ENCODE peak calls at places on chromosomes 4 and X, in six cellular contexts. R is A549, Y is K562, N is H1, M is esophagus muscularis mucosa, D is tibial nerve. L is an unnamed sample.

GRCh38 chr4:87680271-87680670 is 30.2 kb downstream of the DMP1 start:
- DNase-seq in Y (no peak), R (no peak), D (no peak), M (no peak), N (no peak), L (no peak)

GRCh38 chrX:104254442-104255115 is at the start of gene ESX1:
- DNase-seq in Y (no peak), M (no peak), N (peak; percentile 50), D (no peak), R (peak; percentile 33), L (no peak)

GRCh38 chr4:4427478-4427870 is 40.6 kb downstream of the NSG1 start:
- DNase-seq in M (no peak), Y (no peak), D (no peak), N (no peak), R (no peak), L (no peak)

GRCh38 chr4:84099591-84099990 is 399.5 kb downstream of the NKX6-1 start:
- DNase-seq in N (no peak), D (no peak), M (no peak), Y (no peak), R (no peak), L (no peak)

GRCh38 chrX:150692837-150693781 is at the start of gene MTMR1:
- DNase-seq in R (no peak), N (no peak), D (no peak), Y (peak; percentile 79), M (no peak), L (peak; percentile 35)

GRCh38 chr4:73127839-73128448 is 58.4 kb upstream of the COX18 start:
- DNase-seq in R (peak; percentile 29), N (no peak), D (no peak), Y (no peak), M (no peak), L (no peak)

GRCh38 chr4:66606908-66607307 is 936.6 kb upstream of the EPHA5 start:
- DNase-seq in D (no peak), M (no peak), Y (no peak), N (no peak), R (no peak), L (no peak)

GRCh38 chrX:22689290-22689689 is 310.5 kb upstream of the DDX53 start:
- DNase-seq in D (no peak), Y (no peak), R (no peak), M (no peak), N (no peak), L (no peak)

GRCh38 chr4:16418814-16419213 is 192.5 kb upstream of the TAPT1 start:
- DNase-seq in Y (no peak), N (no peak), R (peak; percentile 12), M (no peak), D (no peak), L (no peak)

GRCh38 chr4:155954118-155954503 is 445 bp upstream of the CTSO start:
- DNase-seq in R (no peak), M (no peak), D (no peak), Y (no peak), N (no peak), L (peak; percentile 27)

GRCh38 chr4:1177274-1178141 is 5.1 kb upstream of the SPON2 start:
- DNase-seq in D (no peak), M (no peak), N (no peak), R (no peak), Y (no peak), L (no peak)

GRCh38 chr4:188841523-188841922 is 702.3 kb downstream of the TRIML1 start:
- DNase-seq in Y (no peak), D (no peak), M (no peak), N (no peak), R (no peak), L (no peak)

GRCh38 chrX:20641954-20642353 is 375.2 kb upstream of the RPS6KA3 start:
- DNase-seq in R (no peak), M (no peak), D (no peak), Y (no peak), N (no peak), L (no peak)

GRCh38 chrX:120302434-120302833 is 8.8 kb downstream of the TMEM255A start:
- DNase-seq in N (no peak), M (no peak), D (no peak), R (no peak), Y (no peak), L (no peak)

GRCh38 chr4:8393593-8394038 is 46.9 kb downstream of the ACOX3 start:
- DNase-seq in D (peak; percentile 67), Y (no peak), N (no peak), M (peak; percentile 93), R (peak; percentile 56), L (peak; percentile 76)

GRCh38 chr4:93480452-93480851 is 348.1 kb upstream of the ATOH1 start:
- DNase-seq in M (no peak), N (no peak), Y (no peak), R (no peak), D (no peak), L (no peak)

GRCh38 chrX:101347859-101348451 is 587 bp downstream of the TIMM8A start:
- DNase-seq in N (no peak), M (no peak), Y (peak; percentile 61), R (peak; percentile 5), D (no peak), L (no peak)

GRCh38 chr4:46389301-46389761 is 597 bp downstream of the GABRA2 start:
- DNase-seq in M (no peak), N (peak; percentile 56), Y (no peak), R (no peak), D (no peak), L (no peak)

GRCh38 chr4:170001688-170002267 is 24.4 kb downstream of the MFAP3L start:
- DNase-seq in R (no peak), M (no peak), D (no peak), N (no peak), Y (no peak), L (no peak)

GRCh38 chr4:153291562-153291961 is 52.9 kb upstream of the MND1 start:
- DNase-seq in M (peak; percentile 24), Y (no peak), N (no peak), R (no peak), D (no peak), L (no peak)

GRCh38 chrX:110346681-110347080 is 12.0 kb upstream of the RTL9 start:
- DNase-seq in R (no peak), M (no peak), D (no peak), Y (no peak), N (peak; percentile 43), L (peak; percentile 61)

GRCh38 chrX:137742846-137743245 is 176.9 kb downstream of the ZIC3 start:
- DNase-seq in M (no peak), D (no peak), R (no peak), Y (no peak), N (no peak), L (no peak)

GRCh38 chrX:68894513-68895338 is 65.9 kb downstream of the EFNB1 start:
- DNase-seq in M (no peak), Y (no peak), R (no peak), D (peak; percentile 37), N (no peak), L (peak; percentile 44)
- H3K4me3 ChIP-seq in M (peak overlapping the region; percentile 31), Y (no peak overlapping the region), R (no peak overlapping the region), D (no peak overlapping the region), N (peak overlapping the region; percentile 3), L (peak overlapping the region; percentile 14)

GRCh38 chr4:114277690-114278089 is 298.2 kb upstream of the ARSJ start:
- DNase-seq in M (no peak), D (no peak), R (no peak), N (no peak), Y (no peak), L (no peak)

GRCh38 chr4:114279066-114279465 is 299.6 kb upstream of the ARSJ start:
- DNase-seq in N (no peak), D (no peak), R (no peak), M (no peak), Y (no peak), L (no peak)

GRCh38 chr4:114282937-114283336 is 303.5 kb upstream of the ARSJ start:
- DNase-seq in N (no peak), D (no peak), R (no peak), Y (no peak), M (no peak), L (no peak)

GRCh38 chr4:114284629-114285028 is 305.2 kb upstream of the ARSJ start:
- DNase-seq in Y (no peak), D (no peak), R (no peak), M (no peak), N (no peak), L (no peak)

GRCh38 chr4:114281561-114281960 is 302.1 kb upstream of the ARSJ start:
- DNase-seq in D (no peak), Y (no peak), N (no peak), M (no peak), R (no peak), L (no peak)
- TF ChIP-seq EP300 in D (no peak), Y (no peak), N (no peak), M (no peak), R (no peak), L (no peak)

GRCh38 chr4:186260117-186260503 is 5.9 kb upstream of the F11 start:
- DNase-seq in Y (no peak), N (no peak), D (no peak), M (no peak), R (no peak), L (no peak)
- TF ChIP-seq POLR2A in Y (no peak), N (no peak), D (no peak), M (no peak), R (no peak), L (no peak)

DNA sequence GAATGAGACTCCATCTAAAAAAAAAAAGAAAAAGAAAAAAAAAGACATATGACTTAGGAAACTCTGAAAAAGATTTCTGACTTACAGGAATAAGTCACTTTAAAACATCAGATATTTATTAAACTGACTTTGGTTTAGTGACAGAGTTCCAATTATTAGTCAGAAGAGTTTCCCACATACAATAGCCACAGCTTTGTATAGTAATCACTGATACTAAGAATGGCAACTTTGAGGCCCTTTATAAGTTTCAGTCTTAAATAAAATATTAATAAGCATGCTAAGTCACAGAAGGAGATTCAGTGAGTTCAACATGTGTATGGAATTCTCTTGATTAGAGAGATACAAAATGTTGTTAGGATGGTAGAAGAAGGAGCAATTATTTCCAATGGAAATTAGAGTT is 652.3 kb upstream of the AMOT start:
- DNase-seq in M (no peak), N (no peak), Y (no peak), D (no peak), R (no peak), L (no peak)
- H3K4me3 ChIP-seq in M (no peak overlapping the region), N (no peak overlapping the region), Y (no peak overlapping the region), D (no peak overlapping the region), R (no peak overlapping the region), L (no peak overlapping the region)

GRCh38 chrX:32597777-32598176 is 613.6 kb downstream of the DMD start:
- DNase-seq in Y (no peak), N (no peak), D (no peak), M (no peak), R (no peak), L (no peak)
- TF ChIP-seq EP300 in Y (no peak), N (no peak), D (peak; percentile 34), M (no peak), R (no peak), L (no peak)

GRCh38 chr4:17583944-17584343 is 6.9 kb downstream of the LAP3 start:
- DNase-seq in R (no peak), N (no peak), D (no peak), Y (no peak), M (no peak), L (no peak)
- TF ChIP-seq POLR2A in R (no peak), N (no peak), D (no peak), Y (no peak), M (no peak), L (no peak)

DNA sequence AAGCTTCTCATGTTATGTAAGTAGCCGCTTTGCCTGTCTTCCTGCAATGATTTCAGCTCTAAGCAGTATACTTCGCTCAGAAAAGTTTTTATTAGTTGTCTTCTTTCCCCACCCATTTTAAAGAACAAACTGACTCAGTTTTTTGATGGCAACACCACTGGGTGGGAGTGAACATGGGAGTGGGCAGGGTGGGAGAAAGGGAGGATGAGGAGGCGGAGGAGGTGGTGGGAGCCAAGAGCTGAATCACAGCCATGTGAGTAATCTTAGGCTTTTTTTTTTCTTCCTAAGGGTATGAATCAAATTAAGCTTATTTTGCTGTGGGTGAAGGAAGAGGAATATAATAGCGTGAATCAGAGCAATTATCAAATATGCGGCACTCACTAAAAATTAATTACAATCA is 574.3 kb upstream of the DIPK2B start:
- DNase-seq in D (no peak), R (no peak), N (no peak), M (no peak), Y (no peak), L (peak; percentile 38)
- H3K4me3 ChIP-seq in D (no peak overlapping the region), R (peak overlapping the region; percentile 6), N (no peak overlapping the region), M (no peak overlapping the region), Y (no peak overlapping the region), L (no peak overlapping the region)

L was measured in ovary.